ENCODE peak calls at places on chromosome 18, in four cellular contexts. Z is astrocyte of the spinal cord, V is astrocyte, H is GM06990. S is an unnamed sample.

GRCh38 chr18:41972067-41973000 is 17.3 kb downstream of the PIK3C3 start:
- DNase-seq in Z (peak), V (peak), H (no peak), S (no peak)

GRCh38 chr18:76518073-76518472 is 23.0 kb upstream of the ZNF516 start:
- DNase-seq in Z (peak), V (no peak), H (no peak), S (no peak)

GRCh38 chr18:26714739-26715138 is 150.8 kb downstream of the AQP4 start:
- DNase-seq in Z (no peak), V (no peak), H (no peak), S (no peak)

GRCh38 chr18:49609416-49610284 is 47.8 kb downstream of the LIPG start:
- DNase-seq in Z (peak), V (peak), H (no peak), S (no peak)

GRCh38 chr18:51051105-51051712 is 21.2 kb downstream of the SMAD4 start:
- DNase-seq in Z (peak), V (no peak), H (no peak), S (peak)

GRCh38 chr18:79361766-79362522 is 33.8 kb upstream of the NFATC1 start:
- DNase-seq in Z (peak), V (peak), H (no peak), S (no peak)

GRCh38 chr18:79923896-79924585 is 27.4 kb downstream of the SLC66A2 start:
- DNase-seq in Z (no peak), V (no peak), H (no peak), S (no peak)

GRCh38 chr18:54269924-54270844 is 867 bp downstream of the POLI start:
- DNase-seq in Z (peak), V (peak), H (no peak), S (peak)

GRCh38 chr18:49949991-49950395 is 136.7 kb upstream of the ACAA2 start:
- DNase-seq in Z (no peak), V (no peak), H (no peak), S (no peak)

GRCh38 chr18:3256693-3257626 is 5.0 kb upstream of the MYL12B start:
- DNase-seq in Z (peak), V (peak), H (peak), S (peak)

GRCh38 chr18:80179857-80180558 is 67.3 kb downstream of the PARD6G start:
- DNase-seq in Z (no peak), V (no peak), H (no peak), S (no peak)

GRCh38 chr18:48754993-48755473 is 195.7 kb downstream of the SMAD7 start:
- DNase-seq in Z (no peak), V (no peak), H (peak), S (peak)

GRCh38 chr18:42780171-42780570 is 335.3 kb downstream of the RIT2 start:
- DNase-seq in Z (no peak), V (no peak), H (no peak), S (no peak)

GRCh38 chr18:77004555-77005380 is 127.8 kb downstream of the MBP start:
- DNase-seq in Z (no peak), V (no peak), H (no peak), S (no peak)

GRCh38 chr18:59067873-59068272 is 71.8 kb upstream of the SEC11C start:
- DNase-seq in Z (peak), V (no peak), H (no peak), S (peak)

GRCh38 chr18:79484661-79485621 is 89.2 kb downstream of the NFATC1 start:
- DNase-seq in Z (peak), V (peak), H (no peak), S (no peak)

GRCh38 chr18:11146238-11146946 is 3.0 kb downstream of the PIEZO2 start:
- DNase-seq in Z (no peak), V (no peak), H (no peak), S (no peak)

GRCh38 chr18:28284132-28284531 is 107.2 kb upstream of the CDH2 start:
- DNase-seq in Z (peak), V (peak), H (no peak), S (no peak)

GRCh38 chr18:21327101-21327500 is 85.1 kb downstream of the GREB1L start:
- DNase-seq in Z (no peak), V (no peak), H (no peak), S (no peak)

GRCh38 chr18:48833701-48834394 is 116.9 kb downstream of the SMAD7 start:
- DNase-seq in Z (peak), V (peak), H (peak), S (peak)

GRCh38 chr18:57674891-57675290 is 53.3 kb upstream of the NARS1 start:
- DNase-seq in Z (no peak), V (no peak), H (no peak), S (no peak)

GRCh38 chr18:52337286-52337685 is 2.7 kb upstream of the DCC start:
- DNase-seq in Z (peak), V (peak), H (no peak), S (no peak)

GRCh38 chr18:75265255-75265654 is 54.7 kb downstream of the TSHZ1 start:
- DNase-seq in Z (no peak), V (no peak), H (no peak), S (no peak)

GRCh38 chr18:50817898-50818250 is 1.9 kb downstream of the MRO start:
- DNase-seq in Z (peak), V (peak), H (no peak), S (no peak)

GRCh38 chr18:26524952-26525351 is 23.4 kb downstream of the KCTD1 start:
- DNase-seq in Z (no peak), V (no peak), H (no peak), S (peak)

GRCh38 chr18:48767090-48767670 is 183.6 kb downstream of the SMAD7 start:
- DNase-seq in Z (peak), V (no peak), H (no peak), S (peak)

GRCh38 chr18:45168883-45169585 is 446.2 kb upstream of the SLC14A2 start:
- DNase-seq in Z (peak), V (peak), H (no peak), S (no peak)

GRCh38 chr18:73893879-73894278 is 253.8 kb downstream of the FBXO15 start:
- DNase-seq in Z (no peak), V (no peak), H (no peak), S (no peak)

GRCh38 chr18:49024408-49024807 is 73.6 kb upstream of the SMAD7 start:
- DNase-seq in Z (no peak), V (no peak), H (no peak), S (no peak)

GRCh38 chr18:47968006-47968676 is 37.7 kb upstream of the SMAD2 start:
- DNase-seq in Z (peak), V (peak), H (no peak), S (no peak)

GRCh38 chr18:58887613-58887963 is 22.9 kb downstream of the ZNF532 start:
- DNase-seq in Z (peak), V (peak), H (peak), S (peak)

GRCh38 chr18:55475467-55475866 is 112.5 kb downstream of the TCF4 start:
- DNase-seq in Z (no peak), V (no peak), H (no peak), S (no peak)

GRCh38 chr18:24373331-24373730 is 24.3 kb downstream of the OSBPL1A start:
- DNase-seq in Z (peak), V (no peak), H (no peak), S (no peak)

GRCh38 chr18:62730926-62731325 is 15.6 kb downstream of the PHLPP1 start:
- DNase-seq in Z (no peak), V (no peak), H (no peak), S (no peak)

GRCh38 chr18:74976331-74976909 is 232.5 kb downstream of the PTGR3 start:
- DNase-seq in Z (no peak), V (no peak), H (no peak), S (no peak)

GRCh38 chr18:27723168-27723567 is 453.8 kb downstream of the CDH2 start:
- DNase-seq in Z (peak), V (no peak), H (no peak), S (no peak)

GRCh38 chr18:78196280-78196679 is 783.3 kb upstream of the SALL3 start:
- DNase-seq in Z (no peak), V (no peak), H (no peak), S (no peak)

GRCh38 chr18:29164020-29164706 is 987.2 kb upstream of the CDH2 start:
- DNase-seq in Z (peak), V (peak), H (no peak), S (no peak)

GRCh38 chr18:47054369-47054768 is 18.9 kb upstream of the ELOA2 start:
- DNase-seq in Z (no peak), V (no peak), H (no peak), S (no peak)

GRCh38 chr18:8480506-8481328 is 128.5 kb upstream of the RAB12 start:
- DNase-seq in Z (peak), V (peak), H (no peak), S (peak)
- TF ChIP-seq CTCF in Z (peak), V (peak), H (peak), S (peak)

GRCh38 chr18:12890500-12890899 is 6.5 kb upstream of the PTPN2 start:
- DNase-seq in Z (no peak), V (no peak), H (no peak), S (peak)
- TF ChIP-seq CTCF in Z (peak), V (no peak), H (peak), S (peak)

DNA sequence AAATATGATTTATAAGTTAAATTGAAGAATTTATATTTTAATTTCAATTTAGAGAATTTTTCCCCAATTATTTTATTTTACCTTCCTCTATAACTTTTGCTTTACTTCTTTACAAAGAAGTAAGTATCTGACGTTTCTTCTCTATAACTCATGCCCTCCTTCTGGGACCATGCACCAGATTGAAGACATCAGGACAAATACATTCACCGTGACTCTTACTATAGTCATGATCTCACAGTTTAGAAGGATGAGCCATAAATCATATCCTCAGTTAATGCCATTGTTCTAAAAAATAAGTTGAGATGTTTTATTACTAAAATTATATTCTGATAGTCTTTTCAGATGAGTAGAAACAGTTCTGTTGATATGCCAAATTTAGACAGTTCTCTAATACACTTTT is 279.3 kb downstream of the TMX3 start:
- DNase-seq in Z (no peak), V (no peak), H (no peak), S (no peak)
- TF ChIP-seq CTCF in Z (no peak), V (no peak), H (no peak), S (no peak)

GRCh38 chr18:37578886-37579513 is 13.4 kb upstream of the CELF4 start:
- DNase-seq in Z (peak), V (no peak), H (no peak), S (peak)
- TF ChIP-seq CTCF in Z (peak), V (peak), H (peak), S (peak)

GRCh38 chr18:614193-614592 is 17.4 kb downstream of the CLUL1 start:
- DNase-seq in Z (no peak), V (no peak), H (no peak), S (no peak)

GRCh38 chr18:607930-608329 is 11.1 kb downstream of the CLUL1 start:
- DNase-seq in Z (no peak), V (no peak), H (no peak), S (no peak)

GRCh38 chr18:615773-616172 is 19.0 kb downstream of the CLUL1 start:
- DNase-seq in Z (peak), V (no peak), H (no peak), S (no peak)

GRCh38 chr18:614980-615607 is 18.3 kb downstream of the CLUL1 start:
- DNase-seq in Z (no peak), V (no peak), H (no peak), S (no peak)

DNA sequence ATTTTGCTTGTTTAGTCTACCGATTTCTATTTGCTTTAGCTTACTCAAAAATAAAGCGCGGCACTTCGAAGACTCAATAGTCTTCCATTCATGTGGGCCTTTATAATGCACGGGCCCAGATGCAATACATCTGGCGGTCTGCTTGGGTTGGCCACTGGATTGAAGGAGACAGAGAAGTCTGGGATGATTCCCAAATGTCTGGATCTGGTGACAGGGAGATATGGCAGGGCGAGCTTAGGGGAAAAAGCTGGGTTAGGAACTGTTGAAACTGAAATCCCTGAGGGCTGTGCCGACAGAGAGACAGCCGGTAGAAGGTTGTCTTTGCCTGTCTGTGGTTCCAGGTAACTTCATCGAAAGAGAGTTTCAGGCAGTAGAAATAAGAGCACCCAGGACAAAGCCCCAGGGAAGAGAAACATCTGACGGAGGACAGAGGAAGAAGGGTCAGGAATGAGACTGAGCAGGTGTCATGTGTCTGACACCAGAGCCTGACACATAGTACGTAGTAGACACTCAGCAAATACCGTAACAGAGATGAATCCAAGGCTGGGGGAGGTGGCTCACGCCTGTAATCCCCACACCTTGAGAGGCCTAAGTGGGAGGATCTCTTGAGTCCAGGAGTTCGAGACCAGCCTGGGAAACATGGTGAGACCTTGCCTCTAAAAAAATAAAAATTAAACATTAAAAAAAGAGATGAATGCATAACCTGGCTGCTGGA is 13.6 kb downstream of the CLUL1 start:
- DNase-seq in Z (no peak), V (no peak), H (no peak), S (no peak)
- TF ChIP-seq CTCF in Z (no peak), V (no peak), H (no peak), S (no peak)

DNA sequence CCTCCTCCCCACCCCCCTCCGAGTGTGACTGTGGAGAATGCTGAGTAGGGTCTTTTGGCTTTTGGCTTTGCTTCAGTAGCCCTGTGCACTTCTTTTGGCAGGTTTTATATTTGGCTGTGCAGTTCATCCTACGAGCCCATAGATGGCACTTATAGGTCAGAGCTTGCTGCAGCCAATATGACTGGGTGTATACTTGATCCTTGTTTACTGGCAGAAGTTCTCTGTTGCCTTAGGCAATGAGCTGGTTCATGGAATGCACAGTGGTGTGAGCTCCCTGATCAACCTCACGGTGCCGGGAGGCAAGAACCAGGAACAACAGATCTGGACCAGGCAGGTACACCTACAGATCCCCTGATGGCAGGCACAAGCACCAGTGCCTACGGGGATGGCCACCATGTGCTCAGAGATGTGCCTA is 190.2 kb downstream of the KIAA1328 start:
- DNase-seq in Z (peak), V (peak), H (no peak), S (peak)
- TF ChIP-seq CTCF in Z (peak), V (no peak), H (peak), S (no peak)

DNA sequence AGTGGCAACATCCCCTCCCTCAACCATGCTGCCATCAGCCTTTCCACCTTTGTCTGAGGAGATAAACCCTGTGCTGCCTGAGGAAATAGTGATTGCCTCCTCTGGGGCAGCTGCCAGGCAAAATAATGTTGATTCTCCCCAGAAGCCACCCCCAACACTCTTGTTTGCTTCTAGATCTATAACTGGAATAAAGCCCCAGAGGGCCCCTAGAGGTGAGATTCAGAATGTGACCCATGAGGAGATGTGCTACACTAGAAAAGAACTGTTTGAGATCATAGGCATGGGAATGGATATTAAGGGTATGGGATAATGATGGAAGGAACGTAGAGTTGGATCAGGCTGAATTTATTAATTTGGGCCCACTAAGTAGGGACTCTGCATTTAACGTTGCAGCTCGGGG is 116.3 kb upstream of the RMP24 start:
- DNase-seq in Z (no peak), V (no peak), H (no peak), S (no peak)
- TF ChIP-seq CTCF in Z (no peak), V (no peak), H (no peak), S (no peak)